ENCODE peak calls at places on chromosomes 3 and 15, in ten cellular contexts. One of them, this sample, is unnamed.

GRCh38 chr3:54570008-54570407 is 357.9 kb downstream of the LRTM1 start:
- DNase-seq in left lung: no peak
- DNase-seq in cardiac fibroblast: no peak
- DNase-seq in lower lobe of right lung: no peak
- DNase-seq in AG04450: no peak
- DNase-seq in esophagus squamous epithelium: no peak
- DNase-seq in uterus: no peak
- DNase-seq in dorsolateral prefrontal cortex: no peak
- DNase-seq in osteoblast: no peak
- DNase-seq in brain microvascular endothelial cell: no peak
- DNase-seq in this sample: no peak

GRCh38 chr15:40766906-40767837 is 2.6 kb upstream of the C15orf62 start:
- DNase-seq in AG04450: no peak
- DNase-seq in brain microvascular endothelial cell: peak
- DNase-seq in osteoblast: peak
- DNase-seq in esophagus squamous epithelium: no peak
- DNase-seq in left lung: no peak
- DNase-seq in cardiac fibroblast: peak
- DNase-seq in lower lobe of right lung: peak
- DNase-seq in dorsolateral prefrontal cortex: no peak
- DNase-seq in uterus: no peak
- DNase-seq in this sample: no peak

GRCh38 chr3:43727930-43728329 is 37.2 kb downstream of the ABHD5 start:
- DNase-seq in cardiac fibroblast: peak
- DNase-seq in esophagus squamous epithelium: no peak
- DNase-seq in dorsolateral prefrontal cortex: no peak
- DNase-seq in uterus: no peak
- DNase-seq in left lung: no peak
- DNase-seq in AG04450: no peak
- DNase-seq in lower lobe of right lung: no peak
- DNase-seq in brain microvascular endothelial cell: peak
- DNase-seq in osteoblast: peak
- DNase-seq in this sample: peak

GRCh38 chr15:36808401-36809160 is 229.2 kb downstream of the CDIN1 start:
- DNase-seq in lower lobe of right lung: no peak
- DNase-seq in AG04450: no peak
- DNase-seq in left lung: no peak
- DNase-seq in cardiac fibroblast: no peak
- DNase-seq in osteoblast: no peak
- DNase-seq in dorsolateral prefrontal cortex: no peak
- DNase-seq in brain microvascular endothelial cell: peak
- DNase-seq in uterus: no peak
- DNase-seq in esophagus squamous epithelium: no peak
- DNase-seq in this sample: no peak

GRCh38 chr3:152399374-152399773 is 130.6 kb downstream of the MBNL1 start:
- DNase-seq in osteoblast: no peak
- DNase-seq in dorsolateral prefrontal cortex: no peak
- DNase-seq in esophagus squamous epithelium: no peak
- DNase-seq in left lung: no peak
- DNase-seq in brain microvascular endothelial cell: peak
- DNase-seq in uterus: no peak
- DNase-seq in lower lobe of right lung: no peak
- DNase-seq in cardiac fibroblast: peak
- DNase-seq in AG04450: no peak
- DNase-seq in this sample: peak

GRCh38 chr3:64160000-64160690 is 65.1 kb downstream of the PRICKLE2 start:
- DNase-seq in lower lobe of right lung: no peak
- DNase-seq in esophagus squamous epithelium: no peak
- DNase-seq in uterus: no peak
- DNase-seq in osteoblast: no peak
- DNase-seq in brain microvascular endothelial cell: no peak
- DNase-seq in cardiac fibroblast: no peak
- DNase-seq in left lung: no peak
- DNase-seq in dorsolateral prefrontal cortex: no peak
- DNase-seq in AG04450: no peak
- DNase-seq in this sample: no peak

GRCh38 chr3:127366383-127366782 is 78.5 kb upstream of the PRR20G start:
- DNase-seq in AG04450: no peak
- DNase-seq in osteoblast: no peak
- DNase-seq in esophagus squamous epithelium: no peak
- DNase-seq in left lung: no peak
- DNase-seq in brain microvascular endothelial cell: no peak
- DNase-seq in lower lobe of right lung: no peak
- DNase-seq in cardiac fibroblast: peak
- DNase-seq in dorsolateral prefrontal cortex: no peak
- DNase-seq in uterus: no peak
- DNase-seq in this sample: no peak

GRCh38 chr15:70812827-70813364 is 41.1 kb downstream of the LARP6 start:
- DNase-seq in cardiac fibroblast: no peak
- DNase-seq in brain microvascular endothelial cell: no peak
- DNase-seq in uterus: no peak
- DNase-seq in esophagus squamous epithelium: no peak
- DNase-seq in osteoblast: no peak
- DNase-seq in left lung: no peak
- DNase-seq in dorsolateral prefrontal cortex: no peak
- DNase-seq in lower lobe of right lung: no peak
- DNase-seq in AG04450: no peak
- DNase-seq in this sample: no peak

DNA sequence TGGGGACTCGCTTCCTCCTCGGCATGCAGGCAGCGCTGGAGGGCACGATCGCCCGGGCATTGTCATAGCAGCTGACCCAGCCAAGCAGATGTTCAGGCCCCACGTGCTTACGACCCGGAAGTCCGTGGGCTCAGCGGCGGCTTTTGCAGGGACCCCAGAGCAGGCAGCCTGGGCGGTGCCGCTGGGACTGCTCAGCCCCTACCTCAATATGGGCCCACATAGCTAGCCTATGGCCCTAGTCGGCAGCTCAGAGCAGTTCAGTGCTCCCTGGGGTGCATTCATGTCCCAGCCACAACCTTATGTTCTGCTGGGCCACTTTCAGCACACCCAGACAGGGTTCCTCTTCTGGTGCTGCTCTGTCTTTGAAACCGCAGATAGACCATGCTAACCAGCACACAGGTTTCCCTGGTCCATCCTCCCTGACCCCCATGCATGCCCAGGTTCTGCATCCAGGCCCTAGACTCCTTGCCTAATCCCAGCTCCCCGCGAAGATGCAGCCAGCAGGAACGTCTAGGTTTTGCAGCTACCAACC is 10.4 kb upstream of the EIF4A2 start:
- DNase-seq in osteoblast: peak
- DNase-seq in cardiac fibroblast: peak
- DNase-seq in lower lobe of right lung: peak
- DNase-seq in AG04450: no peak
- DNase-seq in dorsolateral prefrontal cortex: peak
- DNase-seq in esophagus squamous epithelium: peak
- DNase-seq in brain microvascular endothelial cell: no peak
- DNase-seq in left lung: peak
- DNase-seq in uterus: peak
- DNase-seq in this sample: peak
- H3K4me3 ChIP-seq in osteoblast: peak
- H3K4me3 ChIP-seq in cardiac fibroblast: peak
- H3K4me3 ChIP-seq in lower lobe of right lung: peak
- H3K4me3 ChIP-seq in AG04450: peak
- H3K4me3 ChIP-seq in dorsolateral prefrontal cortex: peak
- H3K4me3 ChIP-seq in esophagus squamous epithelium: peak
- H3K4me3 ChIP-seq in brain microvascular endothelial cell: peak
- H3K4me3 ChIP-seq in left lung: peak
- H3K4me3 ChIP-seq in uterus: peak
- H3K4me3 ChIP-seq in this sample: peak

GRCh38 chr15:43516801-43517353 is 531 bp upstream of the MAP1A start:
- DNase-seq in AG04450: no peak
- DNase-seq in left lung: no peak
- DNase-seq in uterus: no peak
- DNase-seq in dorsolateral prefrontal cortex: no peak
- DNase-seq in esophagus squamous epithelium: no peak
- DNase-seq in brain microvascular endothelial cell: peak
- DNase-seq in lower lobe of right lung: no peak
- DNase-seq in cardiac fibroblast: peak
- DNase-seq in osteoblast: peak
- DNase-seq in this sample: peak

GRCh38 chr15:43516185-43516584 is 1.2 kb upstream of the MAP1A start:
- DNase-seq in osteoblast: peak
- DNase-seq in dorsolateral prefrontal cortex: no peak
- DNase-seq in uterus: peak
- DNase-seq in left lung: no peak
- DNase-seq in brain microvascular endothelial cell: no peak
- DNase-seq in AG04450: no peak
- DNase-seq in cardiac fibroblast: peak
- DNase-seq in esophagus squamous epithelium: no peak
- DNase-seq in lower lobe of right lung: no peak
- DNase-seq in this sample: peak

GRCh38 chr15:43515731-43516130 is 1.7 kb upstream of the MAP1A start:
- DNase-seq in lower lobe of right lung: no peak
- DNase-seq in cardiac fibroblast: no peak
- DNase-seq in uterus: no peak
- DNase-seq in esophagus squamous epithelium: no peak
- DNase-seq in dorsolateral prefrontal cortex: no peak
- DNase-seq in osteoblast: peak
- DNase-seq in brain microvascular endothelial cell: no peak
- DNase-seq in left lung: no peak
- DNase-seq in AG04450: no peak
- DNase-seq in this sample: no peak

GRCh38 chr15:43513550-43513949 is 3.9 kb upstream of the MAP1A start:
- DNase-seq in cardiac fibroblast: peak
- DNase-seq in osteoblast: no peak
- DNase-seq in dorsolateral prefrontal cortex: no peak
- DNase-seq in uterus: no peak
- DNase-seq in brain microvascular endothelial cell: no peak
- DNase-seq in lower lobe of right lung: no peak
- DNase-seq in left lung: no peak
- DNase-seq in esophagus squamous epithelium: no peak
- DNase-seq in AG04450: no peak
- DNase-seq in this sample: no peak

DNA sequence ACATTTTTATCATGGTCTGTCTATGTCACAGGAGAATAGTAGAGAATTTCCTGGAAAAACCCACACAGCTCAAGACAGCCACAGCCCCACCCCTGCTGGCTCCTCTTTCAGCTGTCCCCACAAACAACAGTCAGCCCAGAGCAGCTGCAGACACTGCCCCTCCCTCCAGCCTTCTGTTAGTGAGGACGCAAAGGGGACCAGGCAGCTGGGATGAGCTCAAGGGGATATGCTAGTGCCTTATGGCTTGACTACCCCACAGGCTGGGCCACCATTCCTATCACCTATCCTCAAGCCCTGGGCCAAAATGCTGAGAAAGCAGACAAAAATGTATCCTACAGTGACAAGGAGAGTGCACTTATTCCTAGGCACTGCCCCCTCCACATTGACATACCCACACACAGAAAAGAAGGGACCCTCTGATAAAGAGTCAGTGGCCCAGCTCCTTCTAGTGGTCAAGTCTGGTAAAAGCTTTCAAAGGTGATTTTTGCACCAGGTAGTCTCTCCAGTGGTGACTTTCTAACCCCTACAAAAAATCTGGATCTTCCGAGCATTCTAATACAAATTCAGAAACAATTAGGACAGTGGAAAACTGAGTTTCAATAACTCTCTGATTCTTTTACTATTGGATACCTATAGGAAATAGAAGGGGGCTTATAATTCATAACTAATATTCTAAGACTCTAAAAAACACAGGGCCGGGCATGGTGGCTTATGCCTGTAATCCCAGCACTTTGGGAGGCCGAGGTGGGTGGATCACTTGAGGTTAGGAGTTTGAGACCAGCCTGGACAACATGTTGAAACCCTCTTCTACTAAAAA is 3.0 kb upstream of the MAP1A start:
- DNase-seq in dorsolateral prefrontal cortex: peak
- DNase-seq in lower lobe of right lung: no peak
- DNase-seq in brain microvascular endothelial cell: no peak
- DNase-seq in AG04450: no peak
- DNase-seq in esophagus squamous epithelium: no peak
- DNase-seq in osteoblast: peak
- DNase-seq in uterus: no peak
- DNase-seq in cardiac fibroblast: peak
- DNase-seq in left lung: no peak
- DNase-seq in this sample: peak
- TF ChIP-seq CTCF in dorsolateral prefrontal cortex: peak
- TF ChIP-seq CTCF in lower lobe of right lung: peak
- TF ChIP-seq CTCF in brain microvascular endothelial cell: peak
- TF ChIP-seq CTCF in AG04450: peak
- TF ChIP-seq CTCF in esophagus squamous epithelium: no peak
- TF ChIP-seq CTCF in osteoblast: peak
- TF ChIP-seq CTCF in uterus: no peak
- TF ChIP-seq CTCF in cardiac fibroblast: peak
- TF ChIP-seq CTCF in left lung: peak
- TF ChIP-seq CTCF in this sample: peak

DNA sequence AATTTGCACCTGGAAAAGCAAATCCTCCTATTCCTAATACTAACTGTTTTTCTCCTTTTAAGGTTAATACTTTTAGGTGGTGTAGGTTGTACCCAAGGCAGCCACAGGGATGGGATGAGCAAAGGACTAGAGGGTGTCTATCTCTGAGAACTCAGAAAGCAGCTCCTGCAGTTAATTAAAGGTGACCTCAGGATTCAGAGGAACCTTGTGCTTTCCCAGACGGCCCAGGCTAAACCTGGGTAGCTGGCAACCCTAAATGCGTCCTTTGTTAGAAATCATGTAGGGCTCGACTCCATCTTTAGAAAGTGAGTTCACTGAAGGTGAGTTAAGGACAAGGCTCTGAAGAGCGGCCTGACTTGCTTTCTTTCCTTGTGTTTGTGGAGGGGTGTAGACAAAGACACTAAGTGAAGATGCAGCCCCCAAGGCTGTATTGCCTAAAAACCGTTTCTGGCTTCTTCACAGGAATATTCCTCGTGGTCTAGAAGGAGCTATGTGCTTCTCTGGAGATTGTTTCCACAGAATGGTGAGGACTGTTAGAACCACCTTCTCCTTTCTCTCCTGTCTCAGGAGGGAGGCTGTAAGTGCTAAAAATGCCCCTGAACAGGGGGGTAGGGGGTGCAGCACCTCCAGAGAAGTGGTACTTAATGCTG is 14.9 kb downstream of the FNDC3B start:
- DNase-seq in brain microvascular endothelial cell: no peak
- DNase-seq in dorsolateral prefrontal cortex: no peak
- DNase-seq in uterus: no peak
- DNase-seq in esophagus squamous epithelium: no peak
- DNase-seq in lower lobe of right lung: no peak
- DNase-seq in osteoblast: no peak
- DNase-seq in cardiac fibroblast: no peak
- DNase-seq in left lung: no peak
- DNase-seq in AG04450: no peak
- DNase-seq in this sample: no peak
- H3K4me3 ChIP-seq in brain microvascular endothelial cell: no peak
- H3K4me3 ChIP-seq in dorsolateral prefrontal cortex: no peak
- H3K4me3 ChIP-seq in uterus: no peak
- H3K4me3 ChIP-seq in esophagus squamous epithelium: no peak
- H3K4me3 ChIP-seq in lower lobe of right lung: no peak
- H3K4me3 ChIP-seq in osteoblast: no peak
- H3K4me3 ChIP-seq in cardiac fibroblast: no peak
- H3K4me3 ChIP-seq in left lung: no peak
- H3K4me3 ChIP-seq in AG04450: no peak
- H3K4me3 ChIP-seq in this sample: no peak

DNA sequence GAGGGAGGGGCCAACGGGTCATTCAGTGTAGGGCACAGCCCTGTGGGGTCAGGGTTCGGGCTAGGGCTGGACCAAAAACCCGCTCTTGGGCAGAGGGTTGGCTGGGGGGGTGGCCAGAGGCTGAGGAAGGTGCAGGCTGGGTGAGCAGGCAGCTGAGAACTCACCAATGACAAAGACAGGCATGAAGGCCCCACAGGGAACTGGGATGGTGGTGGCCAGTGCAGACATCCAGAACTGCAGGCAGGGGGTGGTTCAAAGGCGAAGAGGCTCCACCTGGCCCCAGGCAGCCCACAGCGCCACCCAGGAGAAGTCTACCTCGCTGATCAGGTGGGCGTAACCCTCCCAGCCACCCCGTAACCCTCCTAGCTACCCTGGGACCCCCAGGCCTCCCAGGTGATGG is 6.7 kb downstream of the CLCN2 start:
- DNase-seq in uterus: no peak
- DNase-seq in osteoblast: no peak
- DNase-seq in AG04450: no peak
- DNase-seq in esophagus squamous epithelium: no peak
- DNase-seq in left lung: peak
- DNase-seq in brain microvascular endothelial cell: no peak
- DNase-seq in dorsolateral prefrontal cortex: no peak
- DNase-seq in cardiac fibroblast: no peak
- DNase-seq in lower lobe of right lung: peak
- DNase-seq in this sample: no peak
- TF ChIP-seq CTCF in uterus: no peak
- TF ChIP-seq CTCF in osteoblast: no peak
- TF ChIP-seq CTCF in AG04450: no peak
- TF ChIP-seq CTCF in esophagus squamous epithelium: no peak
- TF ChIP-seq CTCF in left lung: no peak
- TF ChIP-seq CTCF in brain microvascular endothelial cell: no peak
- TF ChIP-seq CTCF in dorsolateral prefrontal cortex: no peak
- TF ChIP-seq CTCF in cardiac fibroblast: no peak
- TF ChIP-seq CTCF in lower lobe of right lung: no peak
- TF ChIP-seq CTCF in this sample: no peak

This sample was measured in AG10803.